ENCODE peak calls at places on chromosome 3, in four cellular contexts. X is HCT116, D is HepG2, J is GM23338. R is an unnamed sample.
A peak's percentile ranks its signal among the peaks of the same experiment; 100 is the strongest.

GRCh38 chr3:144645300-144645699 is 673.7 kb downstream of the DIPK2A start:
- DNase-seq in D (no peak), X (no peak), J (peak; percentile 52), R (no peak)

GRCh38 chr3:190366145-190366544 is 21.8 kb upstream of the CLDN16 start:
- DNase-seq in D (no peak), J (no peak), X (no peak), R (no peak)

GRCh38 chr3:120170223-120170622 is 76.0 kb upstream of the GSK3B start:
- DNase-seq in X (peak; percentile 64), D (no peak), J (no peak), R (no peak)

GRCh38 chr3:107452436-107452835 is 70.3 kb upstream of the BBX start:
- DNase-seq in J (no peak), D (no peak), X (no peak), R (no peak)

GRCh38 chr3:150107429-150108175 is 136.9 kb upstream of the PFN2 start:
- DNase-seq in X (no peak), J (no peak), D (no peak), R (no peak)

GRCh38 chr3:186536883-186537553 is 7.2 kb downstream of the CRYGS start:
- DNase-seq in X (no peak), D (no peak), J (no peak), R (peak; percentile 38)

GRCh38 chr3:107753494-107753893 is 230.7 kb downstream of the BBX start:
- DNase-seq in X (peak; percentile 8), D (peak; percentile 47), J (peak; percentile 64), R (peak; percentile 52)

GRCh38 chr3:134326760-134327593 is 47.3 kb downstream of the AMOTL2 start:
- DNase-seq in J (peak; percentile 97), D (peak; percentile 90), X (no peak), R (no peak)

GRCh38 chr3:115989927-115990326 is 366.6 kb downstream of the GAP43 start:
- DNase-seq in X (no peak), J (no peak), D (no peak), R (no peak)

GRCh38 chr3:119418641-119419040 is 44.8 kb downstream of the TMEM39A start:
- DNase-seq in X (no peak), D (no peak), J (no peak), R (no peak)

GRCh38 chr3:48564022-48564421 is 441 bp upstream of the UCN2 start:
- DNase-seq in J (no peak), D (peak; percentile 58), X (peak; percentile 35), R (peak; percentile 54)

GRCh38 chr3:18591120-18591519 is 166.0 kb upstream of the SATB1 start:
- DNase-seq in J (peak; percentile 57), D (no peak), X (no peak), R (no peak)

GRCh38 chr3:63689285-63689684 is 36.8 kb downstream of the SNTN start:
- DNase-seq in D (no peak), X (no peak), J (no peak), R (no peak)

GRCh38 chr3:43791246-43791645 is 100.5 kb downstream of the ABHD5 start:
- DNase-seq in D (no peak), J (no peak), X (no peak), R (no peak)

GRCh38 chr3:4898454-4899313 is 80.6 kb upstream of the BHLHE40 start:
- DNase-seq in J (no peak), X (peak; percentile 18), D (no peak), R (no peak)

GRCh38 chr3:41265011-41265545 is 65.8 kb downstream of the CTNNB1 start:
- DNase-seq in J (no peak), X (peak; percentile 36), D (no peak), R (no peak)

GRCh38 chr3:23288286-23288685 is 85.2 kb downstream of the UBE2E2 start:
- DNase-seq in X (no peak), D (no peak), J (no peak), R (no peak)
- TF ChIP-seq REST in X (peak; percentile 39), D (no peak), J (peak; percentile 52), R (peak; percentile 89)

DNA sequence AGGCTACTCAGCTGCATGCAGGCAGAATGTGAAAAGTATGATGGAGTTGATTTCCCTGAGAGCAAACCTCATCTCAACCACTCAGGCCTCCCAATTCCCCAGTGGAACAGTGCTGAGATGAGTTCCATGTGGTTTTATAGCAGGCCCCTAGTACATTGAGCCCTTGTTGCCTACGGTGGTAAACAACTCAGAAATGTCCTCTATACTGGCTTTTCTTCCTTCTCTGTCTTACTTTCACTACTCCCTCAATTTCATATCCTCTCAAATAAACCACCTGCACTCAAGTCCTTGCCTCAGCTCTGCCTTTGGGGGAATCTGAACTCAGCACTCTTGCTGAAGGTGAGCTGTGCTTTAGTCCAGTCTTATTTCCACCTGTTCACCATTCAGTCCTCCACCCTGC is 399.9 kb downstream of the PDCD6IP start:
- DNase-seq in D (no peak), X (no peak), J (no peak), R (no peak)
- H3K4me3 ChIP-seq in D (no peak overlapping the region), X (no peak overlapping the region), J (no peak overlapping the region), R (no peak overlapping the region)

DNA sequence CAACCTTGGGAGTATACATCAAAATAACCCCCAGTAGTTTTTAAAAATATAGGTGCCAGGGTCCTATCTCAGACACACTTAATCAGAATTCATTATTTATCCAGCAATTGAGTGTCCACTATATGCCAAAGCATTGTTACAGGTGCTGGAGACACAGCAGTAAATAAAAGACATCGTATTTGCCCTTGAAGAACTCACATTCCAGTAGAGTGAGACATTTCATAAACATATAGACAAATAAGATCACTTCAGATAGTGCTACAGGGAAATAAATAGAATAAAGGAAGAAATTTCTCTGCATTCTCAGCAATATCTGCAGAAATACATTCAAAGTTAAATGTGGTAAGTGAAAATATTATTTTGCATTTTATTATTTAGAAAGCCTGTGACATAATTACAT is 34.1 kb upstream of the ANKRD28 start:
- DNase-seq in X (no peak), D (no peak), J (no peak), R (no peak)
- TF ChIP-seq REST in X (no peak), D (no peak), J (no peak), R (no peak)

DNA sequence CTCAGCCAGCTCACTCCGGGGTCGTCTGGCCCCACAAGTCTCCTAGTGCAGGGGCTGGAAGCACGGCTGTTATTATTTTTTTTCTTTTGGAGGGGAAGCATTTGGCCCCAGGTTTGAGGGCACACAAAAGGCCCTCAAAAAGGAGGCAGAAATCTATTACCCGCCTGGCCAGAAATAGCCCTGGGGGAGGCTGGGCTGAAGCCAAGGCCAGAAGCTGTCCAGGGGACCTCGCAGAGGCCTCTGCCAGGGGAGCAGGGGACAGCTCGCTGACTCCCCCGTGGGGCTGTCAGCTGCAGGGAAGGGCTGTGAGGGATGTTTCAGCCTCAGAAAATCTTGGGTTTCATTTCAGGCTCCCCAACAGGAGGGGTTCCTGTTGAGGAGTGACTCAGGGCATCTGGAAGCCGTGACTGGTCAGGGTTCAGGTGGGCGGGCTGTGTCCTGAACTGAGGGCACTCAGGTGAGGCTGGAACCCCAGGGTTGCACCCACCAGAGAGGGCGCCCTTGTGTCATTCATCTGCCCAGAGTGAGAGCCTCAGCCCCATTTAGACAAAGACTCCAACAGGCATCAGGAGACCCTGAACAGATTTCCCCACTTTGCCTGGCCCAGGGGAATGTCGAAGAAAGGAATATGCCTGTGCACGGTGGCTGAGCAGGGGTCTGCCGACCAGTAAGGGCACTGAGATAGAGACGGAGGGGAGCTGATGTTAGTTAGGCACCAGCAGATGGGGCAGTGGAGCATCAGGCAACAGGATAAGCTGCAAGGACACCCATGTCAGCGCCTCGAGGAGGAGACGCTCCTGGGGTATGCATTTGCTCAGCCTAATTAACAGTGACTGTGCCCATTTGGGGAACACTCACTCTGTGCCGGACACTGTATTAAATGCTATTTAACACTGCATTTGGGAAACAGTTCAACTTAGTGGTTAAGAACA is 43.5 kb upstream of the SLC6A11 start:
- DNase-seq in X (no peak), D (peak; percentile 52), J (peak; percentile 85), R (no peak)
- H3K4me3 ChIP-seq in X (no peak overlapping the region), D (peak overlapping the region; percentile 29), J (no peak overlapping the region), R (no peak overlapping the region)

GRCh38 chr3:33004205-33004604 is 52.8 kb downstream of the CCR4 start:
- DNase-seq in X (no peak), J (no peak), D (no peak), R (no peak)

GRCh38 chr3:33001889-33002288 is 50.4 kb downstream of the CCR4 start:
- DNase-seq in D (no peak), J (no peak), X (no peak), R (no peak)

GRCh38 chr3:33004961-33005360 is 53.5 kb downstream of the CCR4 start:
- DNase-seq in J (peak; percentile 72), D (no peak), X (no peak), R (no peak)

GRCh38 chr3:33000698-33001385 is 49.4 kb downstream of the CCR4 start:
- DNase-seq in J (no peak), D (no peak), X (no peak), R (no peak)

DNA sequence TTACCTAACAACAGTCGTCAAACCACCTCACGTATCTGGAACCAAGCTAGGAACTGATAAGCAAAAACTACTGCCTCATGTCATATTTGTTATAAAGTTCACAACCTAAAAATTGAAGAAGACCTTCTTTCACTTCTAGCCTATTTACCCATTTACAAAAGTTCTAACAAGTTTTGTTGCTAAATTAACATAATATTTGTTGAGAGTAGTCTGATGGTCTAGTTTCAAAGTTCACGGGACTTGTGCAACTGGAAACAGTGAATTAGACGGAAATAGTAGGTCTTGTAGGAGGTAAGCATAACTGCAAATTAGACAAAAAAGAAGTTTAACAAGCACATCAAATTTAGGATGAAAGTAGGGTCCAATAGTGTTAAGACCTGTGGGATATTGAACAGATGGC is 51.9 kb downstream of the CCR4 start:
- DNase-seq in D (peak; percentile 47), X (no peak), J (no peak), R (no peak)
- TF ChIP-seq REST in D (no peak), X (no peak), J (no peak), R (no peak)

DNA sequence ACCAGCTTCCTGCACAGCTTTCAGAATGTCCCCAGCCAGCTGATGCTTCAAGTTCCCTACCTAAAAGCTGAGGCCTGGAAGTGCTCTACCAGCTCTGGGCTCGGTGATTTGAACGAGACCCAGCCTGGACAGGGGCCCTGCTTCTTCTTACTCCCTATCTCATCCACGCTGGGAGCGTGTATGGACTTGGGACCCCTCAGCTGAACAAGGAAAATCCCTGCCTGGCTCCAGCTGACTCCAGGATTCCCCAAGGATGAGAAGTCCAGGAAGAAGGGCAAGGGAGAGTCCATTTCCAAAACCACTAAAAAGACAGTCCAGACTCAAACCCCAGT is 589 bp downstream of the MYL3 start:
- DNase-seq in J (no peak), X (no peak), D (no peak), R (no peak)
- H3K4me3 ChIP-seq in J (no peak overlapping the region), X (no peak overlapping the region), D (no peak overlapping the region), R (no peak overlapping the region)

GRCh38 chr3:117736851-117737250 is 1027.3 kb downstream of the TUSC7 start:
- DNase-seq in X (no peak), D (no peak), J (no peak), R (no peak)

GRCh38 chr3:117734431-117734830 is 1024.9 kb downstream of the TUSC7 start:
- DNase-seq in D (no peak), J (no peak), X (no peak), R (no peak)

GRCh38 chr3:117735481-117736101 is 1026.0 kb downstream of the TUSC7 start:
- DNase-seq in J (no peak), D (no peak), X (no peak), R (no peak)
- TF ChIP-seq REST in J (no peak), D (no peak), X (no peak), R (no peak)

DNA sequence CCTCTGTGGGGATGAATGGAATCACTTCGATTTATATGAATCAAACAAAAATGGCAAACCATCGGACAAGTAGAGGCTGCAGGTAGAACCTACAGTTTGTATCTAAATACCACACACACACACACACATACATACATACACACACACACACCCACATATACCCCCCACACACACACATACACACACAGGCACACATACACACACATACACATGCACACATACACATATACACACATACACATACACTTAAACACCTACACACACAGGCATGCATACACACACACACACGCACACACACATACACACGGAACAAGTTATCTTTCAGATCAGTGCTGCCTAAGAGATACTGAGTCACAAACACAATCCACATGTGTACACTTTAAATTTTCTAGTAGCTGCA is 24.3 kb downstream of the HEG1 start:
- DNase-seq in J (no peak), X (no peak), D (no peak), R (no peak)
- H3K4me3 ChIP-seq in J (no peak overlapping the region), X (no peak overlapping the region), D (no peak overlapping the region), R (no peak overlapping the region)

R was measured in HL-60.